ENCODE peak calls at places on chromosomes 11 and 22, in six cellular contexts. One of them, this sample, is unnamed.

GRCh38 chr11:120648706-120649250 is 137.2 kb downstream of the GRIK4 start:
- DNase-seq in mucosa of gallbladder: no peak
- DNase-seq in BJ: no peak
- DNase-seq in amniotic epithelial cell: no peak
- DNase-seq in neural crest cell: no peak
- DNase-seq in anterior cingulate cortex: no peak
- DNase-seq in this sample: no peak

GRCh38 chr11:63165710-63166310 is 21.8 kb upstream of the SLC22A24 start:
- DNase-seq in mucosa of gallbladder: no peak
- DNase-seq in anterior cingulate cortex: no peak
- DNase-seq in BJ: no peak
- DNase-seq in amniotic epithelial cell: no peak
- DNase-seq in neural crest cell: no peak
- DNase-seq in this sample: no peak

GRCh38 chr11:123472236-123472935 is 42.3 kb downstream of the GRAMD1B start:
- DNase-seq in BJ: no peak
- DNase-seq in anterior cingulate cortex: no peak
- DNase-seq in mucosa of gallbladder: no peak
- DNase-seq in neural crest cell: no peak
- DNase-seq in amniotic epithelial cell: no peak
- DNase-seq in this sample: peak; percentile 30

GRCh38 chr22:49210606-49211005 is 617.1 kb downstream of the BRD1 start:
- DNase-seq in amniotic epithelial cell: no peak
- DNase-seq in BJ: no peak
- DNase-seq in mucosa of gallbladder: no peak
- DNase-seq in neural crest cell: no peak
- DNase-seq in anterior cingulate cortex: no peak
- DNase-seq in this sample: no peak

GRCh38 chr11:71325418-71326327 is 73.3 kb upstream of the SHANK2 start:
- DNase-seq in BJ: no peak
- DNase-seq in amniotic epithelial cell: no peak
- DNase-seq in mucosa of gallbladder: no peak
- DNase-seq in anterior cingulate cortex: no peak
- DNase-seq in neural crest cell: no peak
- DNase-seq in this sample: no peak

GRCh38 chr11:66221012-66221411 is 47.4 kb upstream of the RAB1B start:
- DNase-seq in neural crest cell: no peak
- DNase-seq in amniotic epithelial cell: no peak
- DNase-seq in anterior cingulate cortex: no peak
- DNase-seq in mucosa of gallbladder: no peak
- DNase-seq in BJ: no peak
- DNase-seq in this sample: no peak

GRCh38 chr11:72673943-72674828 is at the start of gene PDE2A:
- DNase-seq in amniotic epithelial cell: no peak
- DNase-seq in anterior cingulate cortex: no peak
- DNase-seq in neural crest cell: peak; percentile 22
- DNase-seq in mucosa of gallbladder: no peak
- DNase-seq in BJ: no peak
- DNase-seq in this sample: no peak

GRCh38 chr22:24236656-24237055 is 8.2 kb downstream of the GGT5 start:
- DNase-seq in anterior cingulate cortex: no peak
- DNase-seq in neural crest cell: no peak
- DNase-seq in BJ: no peak
- DNase-seq in mucosa of gallbladder: no peak
- DNase-seq in amniotic epithelial cell: no peak
- DNase-seq in this sample: no peak

GRCh38 chr22:17946691-17947367 is 77.5 kb downstream of the MICAL3 start:
- DNase-seq in neural crest cell: no peak
- DNase-seq in mucosa of gallbladder: no peak
- DNase-seq in anterior cingulate cortex: no peak
- DNase-seq in amniotic epithelial cell: no peak
- DNase-seq in BJ: no peak
- DNase-seq in this sample: no peak

GRCh38 chr11:78560066-78560597 is 14.5 kb downstream of the NARS2 start:
- DNase-seq in amniotic epithelial cell: no peak
- DNase-seq in BJ: no peak
- DNase-seq in anterior cingulate cortex: no peak
- DNase-seq in mucosa of gallbladder: no peak
- DNase-seq in neural crest cell: no peak
- DNase-seq in this sample: no peak

This sample was measured in prostate gland.